ENCODE peak calls at places on chromosomes 3 and 15, in four cellular contexts. A is cardiac muscle cell, P is caudate nucleus, J is psoas muscle. T is an unnamed sample.

GRCh38 chr3:115891237-115891636 is 267.9 kb downstream of the GAP43 start:
- DNase-seq in A (no peak), J (no peak), P (no peak), T (no peak)

GRCh38 chr3:109923431-109923830 is 586.1 kb upstream of the DPPA4 start:
- DNase-seq in P (no peak), A (no peak), J (no peak), T (no peak)

GRCh38 chr15:70917955-70918354 is 25.3 kb downstream of the LRRC49 start:
- DNase-seq in J (no peak), P (no peak), A (no peak), T (no peak)

GRCh38 chr15:68730491-68731317 is 90.0 kb downstream of the ANP32A start:
- DNase-seq in A (peak; percentile 72), J (peak; percentile 53), P (no peak), T (peak; percentile 63)

GRCh38 chr15:74193305-74193718 is 9.3 kb downstream of the STRA6 start:
- DNase-seq in J (no peak), A (peak; percentile 81), P (no peak), T (no peak)

GRCh38 chr3:43670635-43671522 is 19.9 kb upstream of the ABHD5 start:
- DNase-seq in A (no peak), J (no peak), P (no peak), T (no peak)

GRCh38 chr3:105365536-105366301 is 990 bp upstream of the ALCAM start:
- DNase-seq in J (no peak), P (no peak), A (peak; percentile 65), T (peak; percentile 28)

GRCh38 chr15:63945005-63945788 is 101.1 kb downstream of the DAPK2 start:
- DNase-seq in A (peak; percentile 62), J (peak; percentile 81), P (peak; percentile 17), T (peak; percentile 78)

GRCh38 chr3:129697229-129697970 is 90.9 kb upstream of the PLXND1 start:
- DNase-seq in P (no peak), J (no peak), A (no peak), T (no peak)

GRCh38 chr3:139455855-139456254 is 20.5 kb downstream of the RBP2 start:
- DNase-seq in P (no peak), J (no peak), A (peak; percentile 5), T (no peak)

GRCh38 chr3:136787226-136787793 is 31.6 kb upstream of the SLC35G2 start:
- DNase-seq in P (no peak), J (no peak), A (peak; percentile 56), T (no peak)

DNA sequence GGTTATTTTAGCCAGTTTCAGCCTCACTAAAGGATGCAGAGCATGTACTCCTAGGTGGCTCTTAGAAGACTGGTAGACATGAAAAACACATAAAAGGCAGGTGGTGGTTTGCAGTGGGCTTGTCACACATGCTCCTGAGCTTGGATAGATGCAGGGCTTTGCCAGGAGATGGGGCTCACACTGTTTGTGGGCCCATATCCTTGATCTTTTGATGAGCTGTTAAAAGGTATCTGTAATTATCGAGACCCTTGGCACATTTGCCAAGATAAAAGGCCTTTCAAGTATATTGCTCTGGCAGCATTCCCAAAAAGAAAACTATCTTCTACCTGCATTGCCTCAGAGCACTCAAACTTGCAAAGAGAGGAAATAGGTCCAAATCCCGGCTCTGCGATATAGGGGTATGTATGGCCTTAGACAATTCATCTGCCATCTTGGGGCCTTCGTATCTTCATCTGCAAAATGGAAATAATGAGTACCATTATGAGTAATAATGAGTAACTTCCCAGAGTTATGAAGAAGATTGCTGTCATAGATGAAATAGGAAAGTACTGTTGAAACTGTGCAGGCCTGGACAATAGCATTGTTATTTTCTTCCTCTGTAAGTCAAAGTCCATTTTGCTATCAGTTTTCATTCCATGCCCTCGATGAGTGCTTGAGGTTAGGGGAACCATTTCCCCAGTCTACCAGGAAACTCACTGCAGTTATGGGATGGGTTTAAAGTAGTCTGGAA is 172.7 kb downstream of the SYNPR start:
- DNase-seq in J (no peak), A (no peak), P (no peak), T (no peak)
- H3K27ac ChIP-seq in J (no peak overlapping the region), A (no peak overlapping the region), P (no peak overlapping the region), T (no peak overlapping the region)

GRCh38 chr15:48479751-48480150 is 148.5 kb downstream of the DUT start:
- DNase-seq in J (no peak), P (no peak), A (no peak), T (no peak)
- H3K27ac ChIP-seq in J (no peak overlapping the region), P (no peak overlapping the region), A (no peak overlapping the region), T (no peak overlapping the region)

DNA sequence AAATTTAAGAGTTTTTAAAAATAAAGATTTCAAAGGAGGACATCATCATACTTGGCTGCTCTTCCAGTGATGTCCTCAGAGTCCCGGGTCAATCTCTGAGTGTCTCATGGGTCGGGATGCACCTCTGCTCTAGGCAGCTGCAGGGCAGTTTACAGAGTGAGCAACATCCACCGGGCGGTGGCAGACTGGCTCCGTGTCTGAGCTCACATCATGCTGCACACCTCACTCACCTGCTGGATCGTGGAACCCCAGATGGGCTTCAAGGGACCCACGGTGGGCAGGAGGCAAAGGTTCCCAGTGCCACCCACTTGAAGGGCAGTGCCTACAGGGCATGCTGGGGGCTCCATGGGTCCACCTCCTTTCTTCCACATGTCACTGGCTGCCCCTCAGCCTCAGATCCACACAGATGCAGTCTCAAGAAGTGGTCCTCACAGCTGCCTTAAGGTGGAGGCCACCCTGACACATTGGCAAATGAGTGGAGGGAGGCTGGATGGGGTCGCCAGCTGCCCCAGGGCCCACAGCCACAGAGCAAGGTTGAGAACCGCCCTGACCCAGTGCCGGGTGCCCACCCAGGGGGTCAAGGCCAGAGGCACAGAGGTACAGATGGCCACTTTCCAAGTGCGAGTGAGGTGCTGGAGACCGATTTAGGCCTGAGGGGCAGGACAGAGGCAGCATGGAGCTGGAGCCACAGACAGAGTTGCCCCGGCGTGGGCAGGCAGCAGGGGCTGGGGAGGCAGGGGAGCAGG is 25.2 kb downstream of the CYFIP1 start:
- DNase-seq in J (peak; percentile 42), P (no peak), A (no peak), T (no peak)
- H3K27ac ChIP-seq in J (no peak overlapping the region), P (peak overlapping the region; percentile 18), A (no peak overlapping the region), T (no peak overlapping the region)

GRCh38 chr15:98441599-98441998 is 206.7 kb upstream of the IGF1R start:
- DNase-seq in J (no peak), A (no peak), P (no peak), T (no peak)

GRCh38 chr15:98442379-98442833 is 205.9 kb upstream of the IGF1R start:
- DNase-seq in J (no peak), A (peak; percentile 82), P (no peak), T (peak; percentile 75)

GRCh38 chr15:98444067-98444600 is 204.2 kb upstream of the IGF1R start:
- DNase-seq in J (no peak), A (no peak), P (no peak), T (no peak)

GRCh38 chr15:98443483-98443882 is 204.9 kb upstream of the IGF1R start:
- DNase-seq in P (no peak), J (no peak), A (no peak), T (no peak)

GRCh38 chr15:98442901-98443300 is 205.4 kb upstream of the IGF1R start:
- DNase-seq in A (no peak), P (no peak), J (no peak), T (no peak)
- H3K27ac ChIP-seq in A (no peak overlapping the region), P (no peak overlapping the region), J (no peak overlapping the region), T (no peak overlapping the region)

GRCh38 chr3:141403576-141403975 is 35.3 kb downstream of the ZBTB38 start:
- DNase-seq in J (no peak), A (no peak), P (no peak), T (no peak)
- H3K27ac ChIP-seq in J (peak overlapping the region; percentile 96), A (no peak overlapping the region), P (peak overlapping the region; percentile 86), T (no peak overlapping the region)

GRCh38 chr3:151866711-151867410 is 6.6 kb upstream of the SUCNR1 start:
- DNase-seq in A (no peak), P (no peak), J (no peak), T (no peak)
- H3K27ac ChIP-seq in A (no peak overlapping the region), P (no peak overlapping the region), J (no peak overlapping the region), T (no peak overlapping the region)

DNA sequence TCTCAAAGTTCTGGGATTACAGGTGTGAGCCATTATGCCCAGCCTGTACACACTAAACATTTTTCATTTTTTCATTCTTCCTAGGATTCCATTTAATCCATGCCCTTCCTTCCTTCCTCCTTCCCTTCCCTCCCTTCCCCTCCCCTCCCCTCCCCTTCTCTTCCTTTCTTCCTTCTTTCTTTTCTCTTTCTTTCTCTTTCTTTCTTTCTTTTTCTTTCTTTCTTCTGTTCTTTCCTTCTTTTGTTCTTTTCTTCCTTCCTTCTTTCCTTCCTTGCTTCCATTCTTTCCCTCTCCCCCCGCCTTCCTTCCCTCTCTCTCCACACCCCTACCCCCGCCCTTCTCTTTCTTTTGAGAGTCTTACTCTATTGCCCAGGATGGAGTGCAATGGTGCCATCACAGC is 40.9 kb upstream of the ATP13A3 start:
- DNase-seq in J (no peak), P (no peak), A (no peak), T (no peak)
- H3K27ac ChIP-seq in J (no peak overlapping the region), P (no peak overlapping the region), A (no peak overlapping the region), T (no peak overlapping the region)

GRCh38 chr3:13054705-13055285 is 18.4 kb downstream of the IQSEC1 start:
- DNase-seq in J (no peak), A (no peak), P (no peak), T (no peak)
- H3K27ac ChIP-seq in J (no peak overlapping the region), A (no peak overlapping the region), P (peak overlapping the region; percentile 80), T (no peak overlapping the region)

T was measured in H9.